ENCODE peak calls at places on chromosomes 5 and 9, in nine cellular contexts. One of them, this sample, is unnamed.

GRCh38 chr5:96997265-96997859 is 61.5 kb downstream of the LNPEP start:
- DNase-seq in HT1080: peak
- DNase-seq in transverse colon: no peak
- DNase-seq in EL: peak
- DNase-seq in left ventricle myocardium superior: no peak
- DNase-seq in NCI-H1417: peak
- DNase-seq in GM06990: peak
- DNase-seq in neural progenitor cell: peak
- DNase-seq in amygdala: no peak
- DNase-seq in this sample: no peak

GRCh38 chr5:171906171-171906570 is 100.3 kb downstream of the FBXW11 start:
- DNase-seq in HT1080: no peak
- DNase-seq in transverse colon: no peak
- DNase-seq in EL: no peak
- DNase-seq in left ventricle myocardium superior: no peak
- DNase-seq in NCI-H1417: no peak
- DNase-seq in GM06990: no peak
- DNase-seq in neural progenitor cell: no peak
- DNase-seq in amygdala: no peak
- DNase-seq in this sample: no peak

GRCh38 chr5:19771174-19771835 is 216.7 kb downstream of the CDH18 start:
- DNase-seq in HT1080: peak
- DNase-seq in transverse colon: no peak
- DNase-seq in EL: peak
- DNase-seq in left ventricle myocardium superior: no peak
- DNase-seq in NCI-H1417: no peak
- DNase-seq in GM06990: no peak
- DNase-seq in neural progenitor cell: no peak
- DNase-seq in amygdala: no peak
- DNase-seq in this sample: no peak

GRCh38 chr5:112957970-112958773 is 18.4 kb upstream of the DCP2 start:
- DNase-seq in HT1080: peak
- DNase-seq in transverse colon: peak
- DNase-seq in EL: peak
- DNase-seq in left ventricle myocardium superior: peak
- DNase-seq in NCI-H1417: no peak
- DNase-seq in GM06990: no peak
- DNase-seq in neural progenitor cell: no peak
- DNase-seq in amygdala: peak
- DNase-seq in this sample: peak

GRCh38 chr9:82133973-82134372 is 145.4 kb downstream of the SPATA31D1 start:
- DNase-seq in HT1080: peak
- DNase-seq in transverse colon: no peak
- DNase-seq in EL: no peak
- DNase-seq in left ventricle myocardium superior: no peak
- DNase-seq in NCI-H1417: no peak
- DNase-seq in GM06990: no peak
- DNase-seq in neural progenitor cell: no peak
- DNase-seq in amygdala: no peak
- DNase-seq in this sample: no peak

GRCh38 chr5:110377411-110378392 is 348.8 kb downstream of the TMEM232 start:
- DNase-seq in HT1080: peak
- DNase-seq in transverse colon: no peak
- DNase-seq in EL: peak
- DNase-seq in left ventricle myocardium superior: no peak
- DNase-seq in NCI-H1417: no peak
- DNase-seq in GM06990: no peak
- DNase-seq in neural progenitor cell: peak
- DNase-seq in amygdala: no peak
- DNase-seq in this sample: peak

GRCh38 chr5:100520348-100520747 is 14.8 kb upstream of the FAM174A start:
- DNase-seq in HT1080: peak
- DNase-seq in transverse colon: no peak
- DNase-seq in EL: no peak
- DNase-seq in left ventricle myocardium superior: no peak
- DNase-seq in NCI-H1417: no peak
- DNase-seq in GM06990: no peak
- DNase-seq in neural progenitor cell: peak
- DNase-seq in amygdala: no peak
- DNase-seq in this sample: no peak

GRCh38 chr9:75824816-75825568 is 65.5 kb upstream of the PCSK5 start:
- DNase-seq in HT1080: no peak
- DNase-seq in transverse colon: no peak
- DNase-seq in EL: no peak
- DNase-seq in left ventricle myocardium superior: no peak
- DNase-seq in NCI-H1417: no peak
- DNase-seq in GM06990: no peak
- DNase-seq in neural progenitor cell: no peak
- DNase-seq in amygdala: no peak
- DNase-seq in this sample: no peak

GRCh38 chr9:20760246-20760901 is 76.3 kb downstream of the FOCAD start:
- DNase-seq in HT1080: no peak
- DNase-seq in transverse colon: no peak
- DNase-seq in EL: no peak
- DNase-seq in left ventricle myocardium superior: no peak
- DNase-seq in NCI-H1417: no peak
- DNase-seq in GM06990: no peak
- DNase-seq in neural progenitor cell: no peak
- DNase-seq in amygdala: no peak
- DNase-seq in this sample: no peak

This sample was measured in foreskin keratinocyte.